ENCODE peak calls at places on chromosome 1, in seven cellular contexts. E, P, O, C, K, B and D are unnamed samples.

GRCh38 chr1:158055854-158056253 is 62.4 kb downstream of the KIRREL1 start:
- DNase-seq in O (peak; percentile 63), C (no peak), E (no peak), K (peak; percentile 40), P (no peak), B (no peak), D (no peak)

GRCh38 chr1:206059354-206059915 is 6.5 kb downstream of the RHEX start:
- DNase-seq in P (no peak), C (no peak), O (no peak), B (no peak), K (peak; percentile 88), E (no peak), D (peak; percentile 67)

GRCh38 chr1:22143065-22143514 is at the start of gene WNT4:
- DNase-seq in B (no peak), E (no peak), P (no peak), K (peak; percentile 69), O (peak; percentile 62), C (peak; percentile 74), D (peak; percentile 49)

GRCh38 chr1:228275154-228275434 is 67.2 kb downstream of the OBSCN start:
- DNase-seq in P (no peak), K (no peak), C (no peak), E (no peak), O (no peak), B (no peak), D (no peak)

GRCh38 chr1:5506634-5507033 is 485.6 kb downstream of the NPHP4 start:
- DNase-seq in K (no peak), O (no peak), E (no peak), B (no peak), C (no peak), P (no peak), D (no peak)

GRCh38 chr1:109218516-109218915 is 4.8 kb downstream of the SARS1 start:
- DNase-seq in C (no peak), K (peak; percentile 57), B (no peak), P (no peak), E (no peak), O (no peak), D (peak; percentile 77)

GRCh38 chr1:226975909-226976670 is 36.0 kb downstream of the COQ8A start:
- DNase-seq in K (no peak), C (no peak), E (no peak), P (no peak), B (no peak), O (no peak), D (no peak)

GRCh38 chr1:200673952-200674823 is 4.5 kb upstream of the DDX59 start:
- DNase-seq in P (no peak), C (no peak), E (peak; percentile 75), B (peak; percentile 16), K (no peak), O (no peak), D (peak; percentile 95)

GRCh38 chr1:181134543-181135461 is 46.3 kb downstream of the IER5 start:
- DNase-seq in B (peak; percentile 70), K (no peak), E (peak; percentile 77), P (no peak), C (no peak), O (no peak), D (peak; percentile 88)

GRCh38 chr1:55536466-55536865 is 321.3 kb upstream of the USP24 start:
- DNase-seq in C (no peak), P (no peak), K (no peak), B (peak; percentile 4), O (no peak), E (no peak), D (no peak)

GRCh38 chr1:178126790-178127189 is 32.9 kb downstream of the RASAL2 start:
- DNase-seq in O (no peak), B (peak; percentile 77), K (peak; percentile 59), C (no peak), E (peak; percentile 95), P (no peak), D (peak; percentile 66)

GRCh38 chr1:72284084-72284397 is 1.7 kb upstream of the NEGR1 start:
- DNase-seq in C (no peak), B (no peak), K (no peak), P (no peak), E (no peak), O (peak; percentile 64), D (peak; percentile 1)

GRCh38 chr1:151882466-151882865 is 26.8 kb downstream of the THEM4 start:
- DNase-seq in O (no peak), B (no peak), E (no peak), C (no peak), K (no peak), P (no peak), D (no peak)

GRCh38 chr1:66177483-66177882 is 356.5 kb upstream of the SGIP1 start:
- DNase-seq in O (no peak), P (no peak), E (no peak), K (no peak), C (no peak), B (no peak), D (no peak)

GRCh38 chr1:22104074-22104473 is 38.8 kb downstream of the WNT4 start:
- DNase-seq in K (no peak), C (no peak), P (no peak), B (no peak), E (no peak), O (no peak), D (no peak)

GRCh38 chr1:30008372-30008997 is 714.9 kb downstream of the MATN1 start:
- DNase-seq in O (no peak), B (no peak), E (no peak), K (no peak), P (no peak), C (no peak), D (no peak)

GRCh38 chr1:54490361-54491248 is 57.4 kb upstream of the ACOT11 start:
- DNase-seq in B (no peak), O (peak; percentile 93), C (peak; percentile 86), E (no peak), K (peak; percentile 92), P (no peak), D (no peak)

GRCh38 chr1:54487571-54488050 is 60.4 kb upstream of the ACOT11 start:
- DNase-seq in E (no peak), C (peak; percentile 66), K (no peak), P (no peak), O (peak; percentile 52), B (no peak), D (no peak)

GRCh38 chr1:54488831-54489626 is 59.0 kb upstream of the ACOT11 start:
- DNase-seq in C (peak; percentile 96), O (peak; percentile 91), B (peak; percentile 77), E (peak; percentile 49), K (peak; percentile 96), P (peak; percentile 90), D (peak; percentile 89)

GRCh38 chr1:54488065-54488750 is 59.8 kb upstream of the ACOT11 start:
- DNase-seq in E (peak; percentile 80), O (peak; percentile 95), K (peak; percentile 95), P (peak; percentile 94), C (peak; percentile 93), B (peak; percentile 91), D (peak; percentile 96)

DNA sequence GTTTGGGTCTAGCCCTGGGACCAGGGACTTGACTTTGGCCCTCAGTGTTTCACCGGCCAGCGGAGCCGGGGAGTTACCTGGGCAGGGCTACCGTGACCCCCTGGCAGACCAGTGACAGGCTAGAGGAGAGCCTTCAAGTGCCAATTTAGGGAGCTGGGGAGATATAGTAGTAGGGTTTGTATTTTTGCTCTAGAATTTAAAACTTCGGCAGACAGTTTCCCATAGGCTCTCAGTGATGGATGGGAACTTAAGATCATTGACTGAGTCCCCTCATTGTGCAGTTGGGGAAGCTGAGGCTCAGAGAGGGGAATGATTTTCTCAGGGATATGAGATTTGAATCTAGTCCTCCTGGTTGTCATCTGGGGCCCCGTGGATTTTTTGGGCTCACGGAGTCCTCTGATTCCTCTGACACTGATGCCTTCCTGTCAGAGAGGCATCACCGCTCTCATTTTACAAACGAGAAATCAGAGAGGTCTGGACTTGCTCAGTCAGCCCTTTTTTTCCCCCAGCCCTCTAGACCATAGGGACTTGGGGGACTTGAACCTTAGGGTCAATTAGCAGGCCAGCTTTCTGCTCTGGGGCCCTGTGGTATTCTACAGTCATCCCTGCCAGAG is 58.3 kb upstream of the ACOT11 start:
- DNase-seq in O (no peak), B (no peak), P (no peak), K (no peak), C (no peak), E (no peak), D (no peak)
- H3K9ac ChIP-seq in O (no peak overlapping the region), B (peak overlapping the region; percentile 99), P (no peak overlapping the region), K (peak overlapping the region; percentile 31), C (no peak overlapping the region), E (no peak overlapping the region), D (no peak overlapping the region)

GRCh38 chr1:113233441-113233840 is 156.9 kb upstream of the MAGI3 start:
- DNase-seq in O (no peak), E (no peak), B (no peak), P (no peak), K (no peak), C (no peak), D (no peak)
- H2AK5ac ChIP-seq in O (no peak overlapping the region), E (no peak overlapping the region), B (no peak overlapping the region), P (no peak overlapping the region), K (no peak overlapping the region), C (no peak overlapping the region), D (no peak overlapping the region)

DNA sequence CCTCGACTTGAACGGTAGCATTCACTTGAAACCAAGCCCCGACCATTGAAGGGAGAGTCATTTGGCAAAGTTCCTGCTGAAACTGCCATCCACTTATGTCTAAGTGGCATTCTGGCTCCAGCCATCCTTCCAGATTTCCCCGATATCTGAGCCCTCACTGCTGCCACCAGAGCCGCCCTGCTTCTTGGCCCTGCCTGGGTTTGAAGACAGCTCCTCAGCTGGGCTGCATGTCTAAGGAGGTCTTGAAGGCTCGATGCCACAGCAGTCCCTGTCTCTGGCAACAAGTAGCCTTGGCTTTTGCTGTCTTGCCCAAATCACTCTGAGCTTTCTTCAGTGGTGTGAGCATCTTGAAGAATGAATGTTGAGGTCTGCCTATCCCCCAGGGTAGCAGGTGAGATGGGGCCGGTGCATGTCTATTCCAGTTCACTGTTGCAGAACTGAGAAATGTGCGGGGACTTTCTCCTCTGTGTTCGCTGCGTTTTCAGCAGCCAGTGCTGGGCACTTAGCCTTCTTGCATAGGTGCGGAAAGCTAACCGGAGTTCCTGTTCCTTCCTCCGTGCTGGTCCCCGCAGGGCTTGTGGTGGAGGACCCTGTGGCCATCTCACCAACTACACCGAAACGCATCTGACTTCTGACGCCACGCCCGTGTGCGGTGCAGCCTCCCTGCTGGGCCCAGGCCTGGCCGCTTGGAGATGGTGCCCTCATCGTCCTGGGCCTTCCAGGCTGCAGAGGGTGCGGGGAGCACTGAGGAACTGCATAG is 29.2 kb downstream of the MAN1C1 start:
- DNase-seq in B (no peak), E (no peak), K (no peak), O (no peak), P (no peak), C (peak; percentile 34), D (no peak)
- H3K4me1 ChIP-seq in B (no peaks in the 10 kb centered on the region), E (peaks cover 8% of the 10 kb centered on the region), K (peaks cover 18% of the 10 kb centered on the region), O (no peaks in the 10 kb centered on the region), P (peaks cover 18% of the 10 kb centered on the region), C (no peaks in the 10 kb centered on the region), D (no peaks in the 10 kb centered on the region)

DNA sequence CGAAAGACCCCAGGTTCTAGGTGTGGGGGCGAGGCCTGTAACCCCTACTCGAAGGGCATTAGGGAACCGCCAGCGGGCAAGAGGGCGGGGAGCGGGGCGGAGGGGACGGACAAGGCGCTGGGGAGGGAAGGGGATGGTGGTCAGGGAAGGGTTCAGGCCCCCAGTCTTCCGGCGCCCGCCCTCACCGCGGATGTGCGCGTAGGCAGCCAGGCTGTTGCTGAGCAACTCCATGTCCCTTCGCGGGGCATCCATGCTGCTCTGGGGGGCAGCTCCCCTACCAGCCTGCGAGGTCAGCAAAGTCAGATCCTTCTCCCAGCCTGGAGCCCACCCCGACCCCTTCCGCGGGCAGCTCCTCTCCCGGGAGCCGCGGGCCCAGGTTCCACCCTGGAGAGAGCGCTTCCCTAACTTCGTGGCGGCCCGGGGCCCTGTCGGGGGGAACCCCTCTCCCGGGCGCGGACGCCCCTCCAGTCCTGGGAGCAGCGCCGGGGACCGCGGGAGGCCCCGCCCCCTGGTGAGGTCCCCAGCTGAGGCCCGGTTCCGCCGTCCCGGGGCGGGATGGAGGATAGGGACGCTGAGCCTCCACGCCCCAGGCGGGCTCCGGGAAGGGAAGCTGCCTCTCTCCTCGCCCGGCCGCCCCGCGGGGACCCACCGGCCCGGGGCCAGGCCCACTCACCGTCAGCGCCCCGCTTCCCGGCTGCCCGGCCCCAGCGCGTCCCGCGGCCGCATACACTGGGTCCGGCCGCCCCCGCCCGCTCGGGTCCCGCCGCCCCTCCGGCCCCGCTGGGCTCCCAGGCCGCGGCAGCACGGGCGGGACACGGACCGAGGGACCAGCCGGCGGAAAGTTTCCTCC is 434 bp downstream of the EVA1B start:
- DNase-seq in B (peak; percentile 80), O (peak; percentile 70), K (peak; percentile 69), C (peak; percentile 79), E (peak; percentile 59), P (peak; percentile 33), D (no peak)
- H3K9ac ChIP-seq in B (peak overlapping the region; percentile 93), O (peak overlapping the region; percentile 34), K (peak overlapping the region; percentile 84), C (no peak overlapping the region), E (peak overlapping the region; percentile 71), P (peak overlapping the region; percentile 91), D (peak overlapping the region; percentile 50)